ENCODE peak calls at places on chromosome 4, in six cellular contexts. One of them, this sample, is unnamed. For H3K4me1, the result is how much of the 10 kb centered on the place peaks cover.

GRCh38 chr4:133129237-133129636 is 19.9 kb upstream of the PCDH10 start:
- DNase-seq in mesenchymal stem cell: no peak
- DNase-seq in right cardiac atrium: no peak
- DNase-seq in CD8-positive, alpha-beta memory T cell: no peak
- DNase-seq in stomach: no peak
- DNase-seq in H9: no peak
- DNase-seq in this sample: no peak

GRCh38 chr4:55549888-55550287 is 3.2 kb upstream of the CLOCK start:
- DNase-seq in mesenchymal stem cell: peak
- DNase-seq in right cardiac atrium: no peak
- DNase-seq in CD8-positive, alpha-beta memory T cell: no peak
- DNase-seq in stomach: no peak
- DNase-seq in H9: no peak
- DNase-seq in this sample: no peak

GRCh38 chr4:122796801-122797404 is 29.7 kb upstream of the FGF2 start:
- DNase-seq in mesenchymal stem cell: no peak
- DNase-seq in right cardiac atrium: no peak
- DNase-seq in CD8-positive, alpha-beta memory T cell: no peak
- DNase-seq in stomach: no peak
- DNase-seq in H9: peak
- DNase-seq in this sample: no peak

GRCh38 chr4:87704000-87704399 is 53.9 kb downstream of the DMP1 start:
- DNase-seq in mesenchymal stem cell: no peak
- DNase-seq in right cardiac atrium: no peak
- DNase-seq in CD8-positive, alpha-beta memory T cell: no peak
- DNase-seq in stomach: no peak
- DNase-seq in H9: no peak
- DNase-seq in this sample: no peak

GRCh38 chr4:99808260-99808857 is 8.3 kb upstream of the DAPP1 start:
- DNase-seq in mesenchymal stem cell: peak
- DNase-seq in right cardiac atrium: peak
- DNase-seq in CD8-positive, alpha-beta memory T cell: peak
- DNase-seq in stomach: peak
- DNase-seq in H9: peak
- DNase-seq in this sample: no peak

GRCh38 chr4:94758700-94759399 is 1.1 kb downstream of the BMPR1B start:
- DNase-seq in mesenchymal stem cell: peak
- DNase-seq in right cardiac atrium: no peak
- DNase-seq in CD8-positive, alpha-beta memory T cell: no peak
- DNase-seq in stomach: no peak
- DNase-seq in H9: peak
- DNase-seq in this sample: no peak

GRCh38 chr4:111466821-111467605 is 678.2 kb upstream of the FAM241A start:
- DNase-seq in mesenchymal stem cell: peak
- DNase-seq in right cardiac atrium: no peak
- DNase-seq in CD8-positive, alpha-beta memory T cell: no peak
- DNase-seq in stomach: no peak
- DNase-seq in H9: no peak
- DNase-seq in this sample: no peak

GRCh38 chr4:22531638-22532037 is 15.8 kb upstream of the ADGRA3 start:
- DNase-seq in mesenchymal stem cell: no peak
- DNase-seq in right cardiac atrium: no peak
- DNase-seq in CD8-positive, alpha-beta memory T cell: no peak
- DNase-seq in stomach: no peak
- DNase-seq in H9: no peak
- DNase-seq in this sample: no peak

GRCh38 chr4:82721819-82722423 is 76.7 kb downstream of the SCD5 start:
- DNase-seq in mesenchymal stem cell: no peak
- DNase-seq in right cardiac atrium: peak
- DNase-seq in CD8-positive, alpha-beta memory T cell: peak
- DNase-seq in stomach: peak
- DNase-seq in H9: no peak
- DNase-seq in this sample: no peak

GRCh38 chr4:134421734-134422133 is 220.1 kb upstream of the PABPC4L start:
- DNase-seq in mesenchymal stem cell: no peak
- DNase-seq in right cardiac atrium: no peak
- DNase-seq in CD8-positive, alpha-beta memory T cell: no peak
- DNase-seq in stomach: no peak
- DNase-seq in H9: no peak
- DNase-seq in this sample: no peak

GRCh38 chr4:77215107-77215506 is 58.1 kb downstream of the CCNG2 start:
- DNase-seq in mesenchymal stem cell: no peak
- DNase-seq in right cardiac atrium: no peak
- DNase-seq in CD8-positive, alpha-beta memory T cell: no peak
- DNase-seq in stomach: no peak
- DNase-seq in H9: no peak
- DNase-seq in this sample: no peak

GRCh38 chr4:20723019-20723418 is 22.8 kb downstream of the PACRGL start:
- DNase-seq in mesenchymal stem cell: no peak
- DNase-seq in right cardiac atrium: no peak
- DNase-seq in CD8-positive, alpha-beta memory T cell: no peak
- DNase-seq in stomach: no peak
- DNase-seq in H9: no peak
- DNase-seq in this sample: no peak

GRCh38 chr4:113106076-113106475 is 56.6 kb downstream of the ANK2 start:
- DNase-seq in mesenchymal stem cell: peak
- DNase-seq in right cardiac atrium: no peak
- DNase-seq in CD8-positive, alpha-beta memory T cell: no peak
- DNase-seq in stomach: no peak
- DNase-seq in H9: no peak
- DNase-seq in this sample: no peak

GRCh38 chr4:142331132-142331531 is 515.0 kb downstream of the INPP4B start:
- DNase-seq in mesenchymal stem cell: peak
- DNase-seq in right cardiac atrium: no peak
- DNase-seq in CD8-positive, alpha-beta memory T cell: no peak
- DNase-seq in stomach: no peak
- DNase-seq in H9: no peak
- DNase-seq in this sample: peak

DNA sequence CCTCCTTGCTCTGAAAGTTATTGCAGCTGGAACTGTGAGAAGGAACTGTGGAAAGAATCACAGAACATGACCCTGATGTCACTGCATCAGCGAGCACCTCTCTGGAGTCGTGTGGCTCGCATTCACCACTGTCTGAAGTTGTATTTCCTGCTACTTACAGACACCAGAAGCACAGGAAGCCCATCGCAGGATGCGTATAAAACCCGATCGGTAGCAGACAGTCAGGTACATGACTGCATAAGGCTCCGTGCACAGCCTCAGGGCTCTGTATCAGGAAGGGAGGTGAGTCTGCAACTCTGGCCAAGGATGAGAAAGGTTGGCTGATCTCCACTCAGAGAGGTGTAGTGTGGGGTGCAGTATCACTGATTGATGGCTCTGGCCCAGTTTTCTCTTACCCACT is 134.4 kb downstream of the EVC2 start:
- DNase-seq in mesenchymal stem cell: no peak
- DNase-seq in right cardiac atrium: no peak
- DNase-seq in CD8-positive, alpha-beta memory T cell: no peak
- DNase-seq in stomach: no peak
- DNase-seq in H9: no peak
- DNase-seq in this sample: no peak
- H3K4me1 ChIP-seq in mesenchymal stem cell: under half
- H3K4me1 ChIP-seq in right cardiac atrium: under half
- H3K4me1 ChIP-seq in CD8-positive, alpha-beta memory T cell: under half
- H3K4me1 ChIP-seq in stomach: under half
- H3K4me1 ChIP-seq in H9: under half
- H3K4me1 ChIP-seq in this sample: under half

DNA sequence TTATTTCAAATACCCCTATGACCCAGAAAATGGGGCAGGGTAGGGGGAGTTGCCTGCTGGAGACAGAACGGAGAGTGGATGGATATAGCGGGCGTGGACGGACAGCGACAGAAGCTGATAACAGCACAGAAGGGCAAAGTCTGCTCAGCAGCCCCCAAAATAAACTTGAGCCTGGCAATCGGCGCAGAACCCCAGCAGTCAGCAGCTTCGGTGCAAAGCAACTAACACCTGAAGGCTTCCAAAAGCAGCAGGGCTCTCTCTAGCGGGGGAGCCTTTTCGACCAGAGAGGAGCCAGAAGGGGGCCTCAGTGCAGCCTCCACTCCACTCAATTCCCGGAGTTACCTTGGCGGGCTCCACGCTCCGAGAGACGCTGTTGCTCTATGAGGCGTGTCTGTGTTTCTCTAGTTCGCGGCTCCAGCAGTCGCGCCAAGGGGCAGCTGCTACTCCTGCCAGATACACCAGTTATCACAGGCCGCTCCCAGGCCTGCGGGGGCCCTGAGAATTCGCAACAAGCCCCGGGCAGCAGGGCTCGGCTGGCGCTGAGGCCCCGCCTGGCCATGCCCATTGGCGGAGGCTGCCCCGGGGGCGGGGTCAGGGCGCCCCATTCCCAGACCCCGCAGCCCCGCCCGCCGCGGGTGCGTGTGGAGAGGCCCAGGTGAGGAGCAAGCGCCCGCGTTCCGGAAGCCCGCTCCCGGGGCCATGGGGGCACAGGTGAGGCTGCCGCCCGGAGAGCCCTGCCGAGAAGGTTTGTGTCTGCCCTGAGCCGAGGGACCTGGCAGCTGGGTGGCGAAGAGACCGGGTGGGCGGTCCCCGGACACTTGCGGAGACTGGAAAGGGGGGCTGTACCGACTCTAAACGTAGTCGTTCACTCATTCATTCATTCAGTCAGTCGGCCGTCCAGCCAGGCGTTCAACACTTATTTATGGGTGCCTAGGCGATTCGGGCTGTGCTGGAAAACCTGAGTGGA is at the start of the genes CNGA1 and NIPAL1:
- DNase-seq in mesenchymal stem cell: peak
- DNase-seq in right cardiac atrium: peak
- DNase-seq in CD8-positive, alpha-beta memory T cell: peak
- DNase-seq in stomach: peak
- DNase-seq in H9: peak
- DNase-seq in this sample: peak
- H3K27ac ChIP-seq in mesenchymal stem cell: no peak
- H3K27ac ChIP-seq in right cardiac atrium: peak
- H3K27ac ChIP-seq in CD8-positive, alpha-beta memory T cell: no peak
- H3K27ac ChIP-seq in stomach: peak
- H3K27ac ChIP-seq in H9: no peak
- H3K27ac ChIP-seq in this sample: peak

DNA sequence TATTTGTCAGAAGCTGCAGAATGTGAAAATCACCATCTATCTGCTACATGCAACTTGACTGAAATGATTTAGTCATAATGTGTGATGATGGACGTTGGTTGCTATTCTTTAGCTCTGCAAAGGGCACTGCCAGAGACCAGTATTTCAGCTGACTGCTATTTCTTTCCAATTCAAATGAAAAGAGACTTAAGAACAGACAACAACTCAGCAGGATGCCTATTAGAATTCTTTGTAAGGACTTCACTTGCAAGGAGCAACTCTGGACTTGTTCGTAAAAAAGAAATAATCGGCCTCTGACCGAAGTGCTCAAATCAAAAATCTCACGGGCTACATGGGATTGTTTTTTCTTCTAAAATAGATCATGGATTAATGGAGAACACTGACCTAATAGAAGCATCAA is 262.7 kb downstream of the DHX15 start:
- DNase-seq in mesenchymal stem cell: no peak
- DNase-seq in right cardiac atrium: no peak
- DNase-seq in CD8-positive, alpha-beta memory T cell: no peak
- DNase-seq in stomach: no peak
- DNase-seq in H9: no peak
- DNase-seq in this sample: no peak
- H3K4me1 ChIP-seq in mesenchymal stem cell: under half
- H3K4me1 ChIP-seq in right cardiac atrium: under half
- H3K4me1 ChIP-seq in CD8-positive, alpha-beta memory T cell: under half
- H3K4me1 ChIP-seq in stomach: under half
- H3K4me1 ChIP-seq in H9: under half
- H3K4me1 ChIP-seq in this sample: under half

GRCh38 chr4:121686265-121686664 is 10.5 kb downstream of the ANXA5 start:
- DNase-seq in mesenchymal stem cell: no peak
- DNase-seq in right cardiac atrium: no peak
- DNase-seq in CD8-positive, alpha-beta memory T cell: no peak
- DNase-seq in stomach: no peak
- DNase-seq in H9: no peak
- DNase-seq in this sample: no peak

GRCh38 chr4:121685257-121685656 is 11.5 kb downstream of the ANXA5 start:
- DNase-seq in mesenchymal stem cell: peak
- DNase-seq in right cardiac atrium: no peak
- DNase-seq in CD8-positive, alpha-beta memory T cell: no peak
- DNase-seq in stomach: no peak
- DNase-seq in H9: no peak
- DNase-seq in this sample: no peak

GRCh38 chr4:121688261-121688660 is 8.5 kb downstream of the ANXA5 start:
- DNase-seq in mesenchymal stem cell: no peak
- DNase-seq in right cardiac atrium: no peak
- DNase-seq in CD8-positive, alpha-beta memory T cell: no peak
- DNase-seq in stomach: no peak
- DNase-seq in H9: no peak
- DNase-seq in this sample: no peak

GRCh38 chr4:121690001-121690400 is 6.8 kb downstream of the ANXA5 start:
- DNase-seq in mesenchymal stem cell: peak
- DNase-seq in right cardiac atrium: no peak
- DNase-seq in CD8-positive, alpha-beta memory T cell: no peak
- DNase-seq in stomach: no peak
- DNase-seq in H9: no peak
- DNase-seq in this sample: no peak

DNA sequence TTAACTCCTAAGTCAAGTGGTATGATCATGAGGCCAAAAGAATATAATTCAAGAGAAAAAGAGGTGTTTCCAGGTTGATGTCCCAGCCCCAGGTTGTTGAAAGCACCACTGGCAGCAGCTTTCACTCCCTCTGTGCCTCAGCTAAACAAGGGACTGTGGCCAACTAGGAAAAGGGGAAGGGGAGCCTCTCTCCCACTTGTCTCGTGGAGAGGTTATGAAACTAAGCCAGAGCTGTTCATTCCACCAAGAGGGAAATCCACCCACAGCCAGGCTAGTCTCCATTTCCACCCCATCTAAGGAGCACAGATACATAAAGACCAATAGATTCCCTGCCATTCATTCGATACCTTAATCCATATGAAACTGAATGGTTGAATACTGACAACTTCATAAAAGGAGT is 8.1 kb downstream of the ANXA5 start:
- DNase-seq in mesenchymal stem cell: no peak
- DNase-seq in right cardiac atrium: no peak
- DNase-seq in CD8-positive, alpha-beta memory T cell: no peak
- DNase-seq in stomach: no peak
- DNase-seq in H9: no peak
- DNase-seq in this sample: no peak
- H3K27ac ChIP-seq in mesenchymal stem cell: peak
- H3K27ac ChIP-seq in right cardiac atrium: no peak
- H3K27ac ChIP-seq in CD8-positive, alpha-beta memory T cell: no peak
- H3K27ac ChIP-seq in stomach: peak
- H3K27ac ChIP-seq in H9: no peak
- H3K27ac ChIP-seq in this sample: no peak

GRCh38 chr4:52265781-52266525 is 214.8 kb downstream of the SPATA18 start:
- DNase-seq in mesenchymal stem cell: no peak
- DNase-seq in right cardiac atrium: no peak
- DNase-seq in CD8-positive, alpha-beta memory T cell: no peak
- DNase-seq in stomach: no peak
- DNase-seq in H9: no peak
- DNase-seq in this sample: no peak
- H3K4me1 ChIP-seq in mesenchymal stem cell: under half
- H3K4me1 ChIP-seq in right cardiac atrium: under half
- H3K4me1 ChIP-seq in CD8-positive, alpha-beta memory T cell: under half
- H3K4me1 ChIP-seq in stomach: under half
- H3K4me1 ChIP-seq in H9: under half
- H3K4me1 ChIP-seq in this sample: under half

GRCh38 chr4:2418652-2419571 is at the start of gene CFAP99:
- DNase-seq in mesenchymal stem cell: peak
- DNase-seq in right cardiac atrium: peak
- DNase-seq in CD8-positive, alpha-beta memory T cell: peak
- DNase-seq in stomach: peak
- DNase-seq in H9: peak
- DNase-seq in this sample: peak
- H3K27ac ChIP-seq in mesenchymal stem cell: peak
- H3K27ac ChIP-seq in right cardiac atrium: no peak
- H3K27ac ChIP-seq in CD8-positive, alpha-beta memory T cell: peak
- H3K27ac ChIP-seq in stomach: peak
- H3K27ac ChIP-seq in H9: no peak
- H3K27ac ChIP-seq in this sample: no peak

GRCh38 chr4:7766086-7766485 is 173.6 kb downstream of the AFAP1 start:
- DNase-seq in mesenchymal stem cell: no peak
- DNase-seq in right cardiac atrium: peak
- DNase-seq in CD8-positive, alpha-beta memory T cell: no peak
- DNase-seq in stomach: no peak
- DNase-seq in H9: no peak
- DNase-seq in this sample: no peak
- H3K4me1 ChIP-seq in mesenchymal stem cell: under half
- H3K4me1 ChIP-seq in right cardiac atrium: under half
- H3K4me1 ChIP-seq in CD8-positive, alpha-beta memory T cell: under half
- H3K4me1 ChIP-seq in stomach: under half
- H3K4me1 ChIP-seq in H9: under half
- H3K4me1 ChIP-seq in this sample: under half

This sample was measured in kidney.